ENCODE peak calls at places on chromosomes 1 and 21, in four cellular contexts. Y, H, U and P are unnamed samples.

GRCh38 chr1:19338323-19338762 is 26.2 kb downstream of the SLC66A1 start:
- DNase-seq in Y (no peak), H (no peak), U (no peak), P (peak)

GRCh38 chr1:10737268-10737624 is 59.2 kb downstream of the CASZ1 start:
- DNase-seq in Y (no peak), H (no peak), U (no peak), P (no peak)

GRCh38 chr1:155859881-155860841 is 794 bp downstream of the SYT11 start:
- DNase-seq in Y (no peak), H (no peak), U (peak), P (peak)

GRCh38 chr1:11441211-11441952 is 37.6 kb upstream of the DISP3 start:
- DNase-seq in Y (no peak), H (no peak), U (no peak), P (no peak)

GRCh38 chr21:43760391-43760958 is 15.6 kb downstream of the CSTB start:
- DNase-seq in Y (no peak), H (no peak), U (no peak), P (no peak)

GRCh38 chr1:76137746-76138145 is 63.2 kb downstream of the ST6GALNAC3 start:
- DNase-seq in Y (no peak), H (no peak), U (no peak), P (no peak)

GRCh38 chr1:42690477-42691156 is 8.4 kb downstream of the YBX1 start:
- DNase-seq in Y (no peak), H (no peak), U (no peak), P (peak)

GRCh38 chr1:203765029-203765837 is at the start of gene LAX1:
- DNase-seq in Y (no peak), H (no peak), U (peak), P (no peak)

GRCh38 chr21:28237661-28238060 is 755.0 kb downstream of the LTN1 start:
- DNase-seq in Y (no peak), H (no peak), U (no peak), P (no peak)

GRCh38 chr1:9629445-9630201 is 21.9 kb upstream of the PIK3CD start:
- DNase-seq in Y (no peak), H (no peak), U (peak), P (no peak)

GRCh38 chr1:67683306-67683705 is 1.7 kb upstream of the GADD45A start:
- DNase-seq in Y (peak), H (no peak), U (no peak), P (peak)